ENCODE peak calls at places on chromosomes 2 and 18, in ten cellular contexts. O is iPS DF 6.9; U is T-helper 9 cell; Y is mesothelial cell of epicardium; R is iris pigment epithelial cell; K is HFFc6; A is ELR; E is cardiac muscle cell; L is stimulated activated naive B cell treated with anti-CD40 and anti-IgM and Interleukin-4, amounts not matched to agents 10 μg/mL and 1 μg/mL and 100 μg/mL, for 72 hours; I is NCI-H748 treated with DMSO at 0.1 percent for 48 hours. Q is an unnamed sample.
A peak's percentile ranks its signal among the peaks of the same experiment; 100 is the strongest.

GRCh38 chr2:100993294-100993693 is 8.8 kb upstream of the RPL31 start:
- DNase-seq in O (no peak), U (no peak), Y (no peak), R (no peak), K (no peak), A (no peak), E (no peak), L (no peak), I (no peak), Q (no peak)

GRCh38 chr2:46674451-46674850 is 195.1 kb downstream of the TMEM247 start:
- DNase-seq in O (no peak), U (no peak), Y (no peak), R (no peak), K (no peak), A (no peak), E (no peak), L (no peak), I (no peak), Q (no peak)

GRCh38 chr2:15636972-15637785 is 45.5 kb downstream of the DDX1 start:
- DNase-seq in O (peak; percentile 47), U (peak; percentile 39), Y (no peak), R (peak; percentile 71), K (peak; percentile 68), A (peak; percentile 65), E (peak; percentile 83), L (no peak), I (peak; percentile 51), Q (peak; percentile 44)

GRCh38 chr2:155054712-155055111 is 356.2 kb downstream of the KCNJ3 start:
- DNase-seq in O (peak; percentile 1), U (no peak), Y (no peak), R (no peak), K (no peak), A (no peak), E (no peak), L (no peak), I (no peak), Q (no peak)

GRCh38 chr18:26301681-26302080 is 75.4 kb downstream of the TAF4B start:
- DNase-seq in O (no peak), U (no peak), Y (no peak), R (peak; percentile 76), K (no peak), A (no peak), E (peak; percentile 61), L (no peak), I (no peak), Q (no peak)

GRCh38 chr2:71348302-71348701 is 16.7 kb downstream of the ZNF638 start:
- DNase-seq in O (no peak), U (no peak), Y (no peak), R (peak; percentile 58), K (peak; percentile 14), A (peak; percentile 42), E (peak; percentile 69), L (no peak), I (no peak), Q (no peak)

GRCh38 chr2:217049931-217050330 is 190.1 kb upstream of the TNP1 start:
- DNase-seq in O (no peak), U (no peak), Y (no peak), R (no peak), K (no peak), A (no peak), E (no peak), L (no peak), I (no peak), Q (peak; percentile 32)

GRCh38 chr2:40820319-40820718 is 368.4 kb upstream of the SLC8A1 start:
- DNase-seq in O (no peak), U (no peak), Y (no peak), R (no peak), K (peak; percentile 4), A (peak; percentile 37), E (no peak), L (no peak), I (no peak), Q (no peak)

GRCh38 chr2:197708331-197708730 is 3.2 kb downstream of the MARS2 start:
- DNase-seq in O (no peak), U (no peak), Y (no peak), R (peak; percentile 86), K (peak; percentile 64), A (peak; percentile 89), E (peak; percentile 74), L (no peak), I (no peak), Q (no peak)

GRCh38 chr2:149006883-149007543 is 31.5 kb upstream of the LYPD6B start:
- DNase-seq in O (no peak), U (no peak), Y (no peak), R (no peak), K (no peak), A (no peak), E (no peak), L (no peak), I (no peak), Q (no peak)

GRCh38 chr2:118837621-118838020 is 9.8 kb downstream of the EN1 start:
- DNase-seq in O (no peak), U (no peak), Y (no peak), R (no peak), K (no peak), A (no peak), E (no peak), L (no peak), I (no peak), Q (no peak)

GRCh38 chr2:128751751-128752150 is 433.1 kb upstream of the HS6ST1 start:
- DNase-seq in O (no peak), U (no peak), Y (no peak), R (no peak), K (no peak), A (no peak), E (no peak), L (no peak), I (no peak), Q (no peak)

GRCh38 chr18:73283032-73283431 is 415.2 kb upstream of the NETO1 start:
- DNase-seq in O (no peak), U (no peak), Y (no peak), R (peak; percentile 1), K (peak; percentile 26), A (peak; percentile 26), E (no peak), L (no peak), I (no peak), Q (no peak)

GRCh38 chr2:174117951-174118930 is 130.1 kb downstream of the OLA1 start:
- DNase-seq in O (no peak), U (no peak), Y (no peak), R (peak; percentile 88), K (peak; percentile 93), A (peak; percentile 94), E (peak; percentile 53), L (no peak), I (no peak), Q (no peak)

GRCh38 chr2:40797115-40797514 is 345.2 kb upstream of the SLC8A1 start:
- DNase-seq in O (no peak), U (no peak), Y (no peak), R (peak; percentile 13), K (no peak), A (peak; percentile 23), E (no peak), L (no peak), I (no peak), Q (no peak)

GRCh38 chr2:236333417-236334121 is 69.4 kb upstream of the ASB18 start:
- DNase-seq in O (no peak), U (no peak), Y (no peak), R (no peak), K (no peak), A (no peak), E (no peak), L (no peak), I (no peak), Q (no peak)

GRCh38 chr2:54247115-54247514 is 8.9 kb downstream of the TSPYL6 start:
- DNase-seq in O (no peak), U (no peak), Y (no peak), R (peak; percentile 19), K (no peak), A (no peak), E (no peak), L (no peak), I (no peak), Q (no peak)

GRCh38 chr2:165804719-165805118 is 10.7 kb upstream of the GALNT3 start:
- DNase-seq in O (no peak), U (no peak), Y (no peak), R (no peak), K (no peak), A (no peak), E (no peak), L (no peak), I (peak; percentile 82), Q (no peak)

GRCh38 chr18:8052237-8052701 is 485.2 kb downstream of the PTPRM start:
- DNase-seq in O (no peak), U (peak; percentile 19), Y (no peak), R (no peak), K (no peak), A (no peak), E (no peak), L (no peak), I (peak; percentile 14), Q (peak; percentile 37)

GRCh38 chr2:11379558-11379957 is 35.1 kb upstream of the ROCK2 start:
- DNase-seq in O (no peak), U (no peak), Y (no peak), R (peak; percentile 34), K (no peak), A (no peak), E (peak; percentile 77), L (no peak), I (no peak), Q (no peak)

GRCh38 chr2:24885221-24886113 is 34.6 kb downstream of the ADCY3 start:
- DNase-seq in O (no peak), U (no peak), Y (no peak), R (no peak), K (no peak), A (no peak), E (peak; percentile 21), L (no peak), I (no peak), Q (no peak)

GRCh38 chr2:132678498-132678897 is 8.5 kb upstream of the LYPD1 start:
- DNase-seq in O (no peak), U (no peak), Y (no peak), R (peak; percentile 52), K (no peak), A (peak; percentile 43), E (peak; percentile 7), L (no peak), I (no peak), Q (no peak)

GRCh38 chr2:189267925-189268579 is 88.5 kb upstream of the COL5A2 start:
- DNase-seq in O (no peak), U (no peak), Y (no peak), R (peak; percentile 83), K (peak; percentile 71), A (peak; percentile 73), E (peak; percentile 75), L (no peak), I (no peak), Q (no peak)

GRCh38 chr18:7370812-7371211 is 139.9 kb downstream of the LRRC30 start:
- DNase-seq in O (no peak), U (no peak), Y (no peak), R (no peak), K (no peak), A (no peak), E (peak; percentile 41), L (no peak), I (no peak), Q (no peak)

GRCh38 chr2:121818546-121818945 is 63.1 kb downstream of the TSN start:
- DNase-seq in O (no peak), U (no peak), Y (no peak), R (no peak), K (no peak), A (no peak), E (no peak), L (no peak), I (no peak), Q (no peak)

GRCh38 chr2:75964646-75965045 is 253.9 kb upstream of the GCFC2 start:
- DNase-seq in O (no peak), U (no peak), Y (no peak), R (no peak), K (no peak), A (no peak), E (no peak), L (no peak), I (no peak), Q (no peak)

GRCh38 chr2:1855150-1855549 is 110.8 kb upstream of the PXDN start:
- DNase-seq in O (no peak), U (no peak), Y (no peak), R (peak; percentile 9), K (no peak), A (no peak), E (peak; percentile 13), L (no peak), I (peak; percentile 72), Q (peak; percentile 84)

GRCh38 chr2:26463252-26464207 is 14.4 kb downstream of the OTOF start:
- DNase-seq in O (peak; percentile 50), U (no peak), Y (no peak), R (no peak), K (no peak), A (no peak), E (no peak), L (no peak), I (no peak), Q (no peak)